ENCODE peak calls at places on chromosomes 4 and X, in seven cellular contexts. R is fibroblast of the aortic adventitia; W is NCI-H1105; K is ovary; Z is activated CD4-positive, alpha-beta T cell treated with anti-CD3 and anti-CD28 coated beads, Interleukin-2, amount 10 ng/mL, durations not matched to agents 7 days and 5 days; H is hippocampal formation; G is activated CD8-positive, alpha-beta memory T cell treated with anti-CD3 and anti-CD28 coated beads for 4 hours. F is an unnamed sample.

GRCh38 chr4:30962949-30963348 is 242.8 kb downstream of the PCDH7 start:
- DNase-seq in W (no peak), R (peak), G (no peak), Z (no peak), K (no peak), H (no peak), F (no peak)

GRCh38 chr4:115278830-115279229 is 165.4 kb upstream of the NDST4 start:
- DNase-seq in K (no peak), H (no peak), G (no peak), W (no peak), Z (no peak), R (no peak), F (no peak)

GRCh38 chr4:105215609-105216313 is 69.1 kb downstream of the TET2 start:
- DNase-seq in H (no peak), K (no peak), R (no peak), G (no peak), Z (no peak), W (no peak), F (no peak)

GRCh38 chrX:12237131-12237530 is 98.9 kb downstream of the FRMPD4 start:
- DNase-seq in G (no peak), R (no peak), W (no peak), K (no peak), H (no peak), Z (no peak), F (no peak)

GRCh38 chr4:88792268-88792781 is 94.7 kb upstream of the NAP1L5 start:
- DNase-seq in W (no peak), R (peak), Z (no peak), H (peak), K (no peak), G (no peak), F (no peak)

GRCh38 chr4:22500831-22501714 is 14.8 kb downstream of the ADGRA3 start:
- DNase-seq in H (no peak), R (peak), Z (no peak), K (no peak), G (no peak), W (no peak), F (no peak)

GRCh38 chr4:6988016-6988715 is 55.0 kb upstream of the TADA2B start:
- DNase-seq in H (no peak), W (no peak), R (peak), K (no peak), G (no peak), Z (no peak), F (no peak)

GRCh38 chr4:131426023-131426758 is 1722.9 kb upstream of the PCDH10 start:
- DNase-seq in W (no peak), G (no peak), Z (no peak), K (no peak), H (no peak), R (no peak), F (no peak)

GRCh38 chr4:89839558-89839957 is 2.6 kb upstream of the SNCA start:
- DNase-seq in Z (no peak), K (no peak), W (no peak), G (no peak), R (no peak), H (no peak), F (no peak)

GRCh38 chr4:24881508-24882071 is 31.3 kb downstream of the CCDC149 start:
- DNase-seq in W (no peak), H (no peak), K (no peak), G (no peak), R (no peak), Z (no peak), F (no peak)

GRCh38 chrX:150940844-150941495 is 42.2 kb upstream of the HMGB3 start:
- DNase-seq in H (no peak), G (no peak), Z (no peak), K (no peak), W (no peak), R (no peak), F (no peak)

GRCh38 chr4:88107406-88108107 is 50.9 kb downstream of the ABCG2 start:
- DNase-seq in W (no peak), R (peak), K (no peak), G (no peak), H (no peak), Z (no peak), F (no peak)

GRCh38 chr4:2135083-2135482 is 76.0 kb downstream of the NAT8L start:
- DNase-seq in R (peak), W (no peak), H (no peak), K (no peak), G (no peak), Z (peak), F (no peak)

GRCh38 chr4:143559757-143560147 is 46.2 kb downstream of the SMARCA5 start:
- DNase-seq in H (no peak), R (no peak), K (peak), W (no peak), Z (no peak), G (no peak), F (no peak)

GRCh38 chrX:48971325-48972213 is at the start of gene KCND1:
- DNase-seq in W (peak), K (no peak), Z (no peak), H (no peak), G (no peak), R (peak), F (peak)

GRCh38 chrX:45664727-45665290 is 464.1 kb upstream of the DIPK2B start:
- DNase-seq in W (no peak), K (no peak), G (no peak), R (no peak), Z (no peak), H (no peak), F (no peak)

GRCh38 chr4:56976283-56976877 is 1.0 kb downstream of the NOA1 start:
- DNase-seq in Z (no peak), K (peak), H (no peak), G (no peak), R (no peak), W (no peak), F (no peak)

GRCh38 chr4:167469436-167469835 is 235.1 kb upstream of the SPOCK3 start:
- DNase-seq in G (no peak), Z (no peak), K (no peak), H (no peak), W (no peak), R (no peak), F (no peak)

GRCh38 chr4:56139241-56139827 is 190.6 kb downstream of the CEP135 start:
- DNase-seq in Z (no peak), W (no peak), G (no peak), R (no peak), H (no peak), K (no peak), F (no peak)

GRCh38 chrX:17414839-17415238 is 39.8 kb downstream of the NHS start:
- DNase-seq in W (no peak), G (no peak), K (no peak), H (no peak), Z (no peak), R (no peak), F (peak)

GRCh38 chr4:169342906-169343560 is 72.3 kb upstream of the SH3RF1 start:
- DNase-seq in K (no peak), G (no peak), R (peak), Z (no peak), H (no peak), W (no peak), F (no peak)

GRCh38 chr4:6990661-6991060 is 52.5 kb upstream of the TADA2B start:
- DNase-seq in K (no peak), H (no peak), G (no peak), W (no peak), Z (no peak), R (no peak), F (no peak)

GRCh38 chr4:22237846-22238513 is 277.9 kb downstream of the ADGRA3 start:
- DNase-seq in H (no peak), R (no peak), Z (no peak), G (no peak), K (no peak), W (no peak), F (no peak)

GRCh38 chr4:15587649-15588048 is 67.5 kb downstream of the FBXL5 start:
- DNase-seq in Z (no peak), G (no peak), R (peak), W (no peak), H (no peak), K (no peak), F (no peak)

GRCh38 chrX:150364347-150365050 is 1.4 kb downstream of the MAMLD1 start:
- DNase-seq in W (no peak), H (no peak), K (peak), Z (peak), G (no peak), R (peak), F (peak)

GRCh38 chr4:156534205-156534604 is 437.4 kb downstream of the PDGFC start:
- DNase-seq in H (no peak), G (no peak), Z (no peak), K (no peak), W (no peak), R (no peak), F (no peak)

GRCh38 chr4:129344058-129344457 is 248.1 kb downstream of the C4orf33 start:
- DNase-seq in Z (peak), R (peak), K (no peak), W (no peak), H (peak), G (no peak), F (peak)

GRCh38 chr4:136900706-136901105 is 631.6 kb downstream of the PCDH18 start:
- DNase-seq in Z (no peak), R (peak), K (no peak), W (no peak), G (no peak), H (no peak), F (no peak)

GRCh38 chrX:25067271-25068172 is 51.8 kb upstream of the ARX start:
- DNase-seq in Z (no peak), G (no peak), W (no peak), H (no peak), K (no peak), R (no peak), F (no peak)

GRCh38 chr4:169348541-169348940 is 77.8 kb upstream of the SH3RF1 start:
- DNase-seq in H (peak), Z (no peak), W (no peak), G (no peak), K (no peak), R (no peak), F (peak)

GRCh38 chr4:82437285-82438005 is 7.1 kb downstream of the ENOPH1 start:
- DNase-seq in Z (no peak), R (peak), W (no peak), K (no peak), G (no peak), H (no peak), F (no peak)

GRCh38 chrX:74453178-74453577 is 31.9 kb downstream of the SLC16A2 start:
- DNase-seq in Z (no peak), R (no peak), W (no peak), G (no peak), K (no peak), H (no peak), F (no peak)

GRCh38 chrX:133389975-133390374 is 25.3 kb downstream of the GPC4 start:
- DNase-seq in W (no peak), Z (no peak), H (no peak), R (no peak), G (no peak), K (no peak), F (no peak)

GRCh38 chr4:6644792-6645530 is 4.5 kb downstream of the MRFAP1 start:
- DNase-seq in H (no peak), Z (no peak), G (no peak), R (no peak), K (no peak), W (no peak), F (no peak)

GRCh38 chrX:145923376-145923775 is 105.7 kb downstream of the SLITRK2 start:
- DNase-seq in H (no peak), Z (no peak), K (no peak), G (no peak), W (no peak), R (no peak), F (no peak)

GRCh38 chr4:37977471-37978452 is 17.6 kb downstream of the PTTG2 start:
- DNase-seq in H (peak), K (peak), Z (peak), G (peak), W (no peak), R (peak), F (peak)

GRCh38 chrX:153902388-153902787 is 2.1 kb upstream of the AVPR2 start:
- DNase-seq in H (no peak), K (no peak), Z (no peak), G (no peak), R (no peak), W (no peak), F (no peak)

F was measured in head of caudate nucleus.